ENCODE peak calls at places on chromosomes 3 and 15, in seven cellular contexts. M, S, J, E, T, I and Q are unnamed samples.

GRCh38 chr3:136247855-136248254 is 2.3 kb upstream of the PCCB start:
- DNase-seq in E (no peak), S (no peak), I (no peak), T (no peak), M (no peak), J (no peak), Q (no peak)

GRCh38 chr15:63894662-63894949 is 60.9 kb upstream of the HERC1 start:
- DNase-seq in J (no peak), E (no peak), S (no peak), I (no peak), M (peak), T (no peak), Q (no peak)

GRCh38 chr3:111768571-111769100 is 90.4 kb upstream of the PHLDB2 start:
- DNase-seq in I (no peak), M (no peak), E (no peak), T (no peak), S (no peak), J (no peak), Q (no peak)

GRCh38 chr3:22159004-22159695 is 408.1 kb upstream of the ZNF385D start:
- DNase-seq in M (no peak), T (no peak), I (no peak), J (no peak), S (no peak), E (no peak), Q (no peak)

GRCh38 chr3:65402597-65402996 is 636.1 kb downstream of the MAGI1 start:
- DNase-seq in T (no peak), I (peak), S (peak), E (no peak), J (no peak), M (no peak), Q (no peak)

GRCh38 chr3:114879059-114880031 is 267.7 kb downstream of the ZBTB20 start:
- DNase-seq in I (no peak), J (no peak), E (no peak), M (no peak), T (no peak), S (no peak), Q (no peak)

GRCh38 chr3:73502609-73503560 is 121.9 kb downstream of the PDZRN3 start:
- DNase-seq in E (peak), J (peak), I (peak), M (no peak), T (peak), S (peak), Q (no peak)

GRCh38 chr15:61651267-61651666 is 409.0 kb downstream of the VPS13C start:
- DNase-seq in E (no peak), I (no peak), J (no peak), M (no peak), T (no peak), S (no peak), Q (no peak)

GRCh38 chr3:46887980-46888494 is 10.5 kb downstream of the PTH1R start:
- DNase-seq in M (no peak), J (no peak), T (no peak), S (no peak), I (no peak), E (no peak), Q (no peak)

GRCh38 chr3:42517143-42517542 is 14.7 kb downstream of the VIPR1 start:
- DNase-seq in S (no peak), E (no peak), M (no peak), T (no peak), I (no peak), J (no peak), Q (no peak)
- H3K27ac ChIP-seq in S (no peak), E (no peak), M (no peak), T (no peak), I (no peak), J (no peak), Q (peak)

DNA sequence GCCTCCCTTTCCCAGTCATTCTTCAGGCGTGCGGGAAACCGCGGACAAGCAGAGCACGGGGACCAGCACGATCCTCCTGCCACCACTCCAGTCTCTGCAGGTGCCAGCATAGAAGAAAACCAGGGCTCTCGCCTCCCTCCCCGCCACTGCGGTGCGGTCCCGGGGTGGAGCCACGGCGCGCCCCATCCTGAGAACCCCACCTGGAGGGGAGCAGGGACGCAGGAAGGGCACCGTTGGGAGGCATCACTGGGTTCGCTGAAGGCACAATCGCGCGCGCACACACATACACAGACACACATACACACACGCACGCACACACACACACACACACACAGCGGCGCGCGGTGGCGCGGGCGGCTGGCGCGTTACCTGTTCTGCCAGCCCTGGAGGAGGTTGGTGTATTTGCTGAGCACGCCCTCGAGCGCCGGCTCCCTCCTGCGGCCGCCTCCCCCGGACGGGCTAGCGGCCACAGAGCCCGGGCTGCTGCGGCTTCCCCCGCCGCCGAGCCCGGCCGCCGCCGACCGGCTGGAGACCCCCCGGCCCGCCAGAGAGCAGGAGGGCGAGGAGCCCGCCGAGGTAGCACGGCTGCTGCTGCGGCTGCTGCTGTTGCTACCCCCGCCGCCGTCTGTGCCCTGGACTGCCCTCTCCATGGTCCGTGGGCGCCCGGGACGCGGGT is 394 bp downstream of the OSBPL10 start:
- DNase-seq in I (peak), J (peak), S (peak), E (peak), T (peak), M (peak), Q (peak)
- TF ChIP-seq CTCF in I (no peak), J (peak), S (no peak), E (no peak), T (no peak), M (no peak), Q (no peak)

DNA sequence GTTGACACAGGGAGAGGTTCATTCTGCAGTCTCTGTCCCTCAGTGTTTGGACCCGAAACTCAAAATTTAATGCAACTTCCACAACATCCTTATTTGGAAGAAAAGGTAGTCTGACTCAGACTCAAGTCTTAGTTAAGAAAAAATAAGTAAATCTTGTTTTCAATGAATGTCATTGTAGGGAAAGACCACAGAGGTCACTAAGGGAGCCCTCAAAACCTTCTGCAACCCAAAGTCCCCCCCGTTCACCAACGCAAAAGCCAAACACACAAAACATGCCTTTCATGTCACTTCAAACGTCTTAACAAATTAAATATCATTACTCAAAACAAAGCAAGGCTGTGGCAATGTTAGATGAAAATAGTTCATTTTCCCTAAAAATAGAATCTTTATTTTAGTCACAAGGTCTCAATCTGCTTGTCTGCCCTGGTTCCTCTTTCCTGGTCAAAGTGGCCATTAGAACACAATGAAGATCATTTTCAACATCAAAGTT is 20.9 kb upstream of the SSUH2 start:
- DNase-seq in E (no peak), S (no peak), I (no peak), M (no peak), J (no peak), T (no peak), Q (no peak)
- H3K27ac ChIP-seq in E (no peak), S (no peak), I (no peak), M (no peak), J (no peak), T (no peak), Q (no peak)

GRCh38 chr3:44530957-44531356 is 24.0 kb upstream of the ZKSCAN7 start:
- DNase-seq in J (no peak), E (no peak), S (no peak), M (no peak), I (no peak), T (no peak), Q (no peak)

GRCh38 chr3:44525060-44525459 is 29.9 kb upstream of the ZKSCAN7 start:
- DNase-seq in E (no peak), I (no peak), M (no peak), S (no peak), T (no peak), J (no peak), Q (no peak)

DNA sequence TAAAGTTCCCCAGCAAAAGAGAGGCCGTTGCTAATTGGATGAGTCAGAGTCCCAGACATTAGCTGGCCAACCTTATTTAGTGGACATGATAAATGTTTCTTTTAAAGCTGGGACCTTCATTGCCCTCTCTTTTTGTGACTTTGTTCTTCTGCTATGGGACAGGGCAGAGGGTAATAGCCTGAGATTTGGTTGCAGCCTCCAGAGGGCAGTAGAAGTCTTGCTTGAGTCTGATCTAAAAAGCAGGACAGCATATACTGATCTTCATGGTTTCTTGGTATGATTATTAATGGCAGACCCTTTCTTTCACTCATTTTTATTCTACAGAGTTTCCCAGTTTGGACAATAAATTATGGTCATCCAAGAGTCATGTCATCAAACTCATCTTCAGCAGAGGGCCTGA is 25.1 kb upstream of the ZKSCAN7 start:
- DNase-seq in M (no peak), I (no peak), J (peak), S (no peak), T (no peak), E (peak), Q (no peak)
- TF ChIP-seq CTCF in M (no peak), I (no peak), J (peak), S (no peak), T (no peak), E (no peak), Q (no peak)

GRCh38 chr15:100116416-100117190 is 225.2 kb downstream of the ADAMTS17 start:
- DNase-seq in T (peak), J (no peak), I (peak), M (peak), E (no peak), S (no peak), Q (no peak)

GRCh38 chr15:100114100-100114499 is 227.7 kb downstream of the ADAMTS17 start:
- DNase-seq in S (peak), E (no peak), M (peak), T (peak), J (no peak), I (peak), Q (peak)

GRCh38 chr15:100114526-100114925 is 227.2 kb downstream of the ADAMTS17 start:
- DNase-seq in J (no peak), S (peak), E (no peak), I (no peak), M (peak), T (peak), Q (no peak)

GRCh38 chr15:100115711-100116090 is 226.1 kb downstream of the ADAMTS17 start:
- DNase-seq in I (peak), J (no peak), S (no peak), T (no peak), E (no peak), M (peak), Q (no peak)

GRCh38 chr15:100115066-100115710 is 226.6 kb downstream of the ADAMTS17 start:
- DNase-seq in E (no peak), J (no peak), S (no peak), I (no peak), M (peak), T (no peak), Q (no peak)
- H3K27ac ChIP-seq in E (no peak), J (no peak), S (peak), I (peak), M (peak), T (peak), Q (peak)

DNA sequence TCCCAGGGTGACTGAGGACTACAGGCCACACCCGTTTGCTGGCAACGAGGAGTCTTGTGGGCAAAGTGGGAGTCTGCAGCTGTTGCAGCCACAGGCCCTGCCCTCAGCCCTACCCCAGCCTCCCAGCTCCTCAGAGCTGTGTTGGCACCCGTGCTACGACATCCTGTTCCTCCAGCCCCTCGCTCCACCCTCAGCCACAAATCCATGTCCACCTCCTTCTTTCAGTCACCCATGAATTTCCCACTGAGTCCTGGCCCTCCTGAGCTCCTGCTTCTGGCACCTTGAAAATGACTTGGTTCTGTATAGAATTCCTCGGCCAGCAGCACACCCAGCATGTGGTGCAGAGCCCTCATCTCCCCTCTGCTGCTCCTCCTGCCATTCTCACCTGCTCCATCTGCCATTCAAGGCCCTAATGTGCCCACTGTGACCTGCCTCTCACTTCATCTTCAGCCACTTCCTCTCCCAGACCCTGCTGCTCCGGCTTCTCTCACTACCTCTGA is 20.9 kb upstream of the VILL start:
- DNase-seq in S (no peak), M (no peak), J (no peak), E (no peak), T (no peak), I (no peak), Q (no peak)
- TF ChIP-seq CTCF in S (no peak), M (no peak), J (no peak), E (no peak), T (no peak), I (no peak), Q (no peak)

GRCh38 chr3:55467099-55467498 is 20.0 kb downstream of the WNT5A start:
- DNase-seq in E (no peak), S (no peak), M (no peak), J (no peak), T (no peak), I (no peak), Q (no peak)

GRCh38 chr3:55468251-55468650 is 18.9 kb downstream of the WNT5A start:
- DNase-seq in E (no peak), S (no peak), J (no peak), I (no peak), T (no peak), M (no peak), Q (no peak)

GRCh38 chr3:55471084-55471483 is 16.0 kb downstream of the WNT5A start:
- DNase-seq in I (no peak), E (no peak), J (no peak), S (no peak), T (no peak), M (no peak), Q (no peak)

GRCh38 chr3:55471522-55472280 is 15.4 kb downstream of the WNT5A start:
- DNase-seq in S (no peak), I (no peak), M (no peak), T (peak), J (no peak), E (no peak), Q (no peak)

GRCh38 chr3:55469957-55470526 is 17.1 kb downstream of the WNT5A start:
- DNase-seq in M (no peak), I (no peak), T (no peak), S (no peak), J (no peak), E (no peak), Q (no peak)
- H3K27ac ChIP-seq in M (no peak), I (no peak), T (no peak), S (no peak), J (no peak), E (no peak), Q (no peak)